ENCODE peak calls at places on chromosomes 5 and 9, in seven cellular contexts. U is H1, V is K562, E is SK-N-SH, M is A549, B is GM12878, L is HepG2. Y is an unnamed sample.

GRCh38 chr5:154276236-154276792 is 85.8 kb downstream of the GALNT10 start:
- DNase-seq in B (no peak), L (no peak), U (no peak), V (no peak), M (no peak), E (no peak), Y (no peak)

GRCh38 chr5:166710275-166710674 is 1581.2 kb upstream of the WWC1 start:
- DNase-seq in M (no peak), U (no peak), V (no peak), B (no peak), L (no peak), E (no peak), Y (no peak)

GRCh38 chr9:110152704-110153374 is 55.1 kb downstream of the C9orf152 start:
- DNase-seq in E (peak; percentile 62), L (peak; percentile 63), M (peak; percentile 19), V (peak; percentile 28), B (no peak), U (peak; percentile 53), Y (peak; percentile 72)

GRCh38 chr9:21689851-21690250 is 112.6 kb upstream of the MTAP start:
- DNase-seq in V (no peak), M (no peak), E (no peak), L (no peak), B (no peak), U (no peak), Y (no peak)

GRCh38 chr9:1018121-1018520 is 32.0 kb upstream of the DMRT2 start:
- DNase-seq in L (peak; percentile 35), B (no peak), M (no peak), V (peak; percentile 12), E (no peak), U (peak; percentile 65), Y (no peak)

GRCh38 chr5:45262061-45262590 is 434.1 kb downstream of the HCN1 start:
- DNase-seq in M (no peak), U (no peak), B (no peak), V (no peak), L (no peak), E (peak; percentile 2), Y (no peak)

GRCh38 chr5:124477002-124477546 is 269.4 kb downstream of the ZNF608 start:
- DNase-seq in B (no peak), U (no peak), M (no peak), E (no peak), V (no peak), L (no peak), Y (no peak)

GRCh38 chr5:93513298-93513697 is 67.7 kb downstream of the NR2F1-AS1 start:
- DNase-seq in L (no peak), U (no peak), V (no peak), E (no peak), B (no peak), M (no peak), Y (no peak)

GRCh38 chr5:80035839-80036238 is 691 bp downstream of the THBS4 start:
- DNase-seq in L (no peak), E (peak; percentile 15), U (no peak), M (no peak), V (no peak), B (no peak), Y (no peak)

GRCh38 chr9:133063500-133064231 is 1.9 kb downstream of the CEL start:
- DNase-seq in U (no peak), M (no peak), E (peak; percentile 44), B (no peak), V (no peak), L (no peak), Y (no peak)

GRCh38 chr9:117403848-117404247 is 11.0 kb downstream of the ASTN2 start:
- DNase-seq in E (no peak), V (no peak), B (no peak), M (no peak), U (no peak), L (no peak), Y (no peak)

GRCh38 chr5:15103864-15104263 is 232.3 kb upstream of the ANKH start:
- DNase-seq in B (no peak), E (no peak), L (no peak), M (no peak), U (no peak), V (no peak), Y (no peak)

GRCh38 chr5:15106530-15107283 is 235.1 kb upstream of the ANKH start:
- DNase-seq in L (no peak), M (no peak), U (no peak), V (no peak), E (no peak), B (no peak), Y (no peak)

GRCh38 chr5:15103130-15103529 is 231.6 kb upstream of the ANKH start:
- DNase-seq in M (no peak), L (no peak), U (no peak), E (no peak), V (no peak), B (no peak), Y (no peak)

DNA sequence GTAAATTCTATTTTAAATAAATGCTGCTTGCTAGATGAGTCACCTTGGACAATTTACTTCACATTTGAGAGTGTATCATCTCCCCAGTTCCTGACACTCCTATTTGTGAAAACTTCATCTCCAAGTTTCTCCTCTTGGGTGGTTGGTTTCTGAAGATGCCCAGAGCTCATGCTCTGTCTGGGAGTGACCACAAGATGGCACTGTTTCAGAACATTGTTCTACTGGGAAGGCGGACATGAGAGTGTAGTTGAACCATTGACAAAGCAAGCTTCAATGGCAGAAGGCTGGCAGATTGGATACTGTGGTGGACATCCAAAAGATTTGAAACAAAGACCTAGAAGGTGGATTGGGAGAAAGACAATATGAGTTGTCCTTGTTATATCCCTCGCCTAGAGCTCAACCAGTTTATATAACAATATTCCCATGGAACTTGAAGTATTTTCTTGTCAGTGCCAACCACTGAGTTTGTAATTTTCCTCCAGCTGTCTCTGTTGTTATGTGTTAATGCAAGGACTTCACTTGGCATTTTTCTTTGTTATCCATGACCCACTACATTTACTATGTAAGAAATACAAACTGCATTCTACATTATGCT is 234.3 kb upstream of the ANKH start:
- DNase-seq in V (peak; percentile 65), U (peak; percentile 67), E (peak; percentile 67), L (peak; percentile 36), M (peak; percentile 46), B (no peak), Y (peak; percentile 54)
- TF ChIP-seq RFX5 in V (no peak), U (no peak), E (no peak), L (no peak), M (no peak), B (no peak), Y (no peak)

GRCh38 chr5:54309751-54310432 is 481 bp downstream of the ARL15 start:
- DNase-seq in L (no peak), U (no peak), E (no peak), V (no peak), B (no peak), M (peak; percentile 40), Y (peak; percentile 10)
- TF ChIP-seq RFX5 in L (no peak), U (no peak), E (no peak), V (no peak), B (no peak), M (no peak), Y (no peak)

GRCh38 chr5:142825378-142826089 is 55.4 kb downstream of the ARHGAP26 start:
- DNase-seq in V (no peak), E (no peak), B (no peak), U (no peak), M (peak; percentile 62), L (no peak), Y (no peak)
- TF ChIP-seq RFX5 in V (no peak), E (no peak), B (no peak), U (no peak), M (no peak), L (no peak), Y (no peak)

DNA sequence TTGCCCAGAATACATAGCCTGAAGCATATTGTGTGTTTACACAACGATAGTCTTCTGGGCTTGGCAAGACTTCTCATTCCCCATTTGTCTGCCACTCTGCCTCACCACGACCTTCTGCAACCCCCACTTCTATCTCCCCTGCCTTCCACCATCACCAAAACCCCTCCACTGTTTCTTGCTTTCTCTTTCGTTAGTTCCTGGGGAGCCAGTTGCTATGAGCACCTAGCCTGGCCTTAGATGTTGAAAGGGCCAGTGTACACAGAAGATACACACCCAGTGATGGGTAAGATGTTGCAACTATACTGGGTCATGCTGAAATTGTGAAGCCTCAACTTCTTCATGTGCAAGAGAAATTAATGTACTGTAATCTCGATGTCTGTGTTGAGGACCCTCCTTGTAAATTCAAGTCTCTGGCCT is 961 bp upstream of the RNF145 start:
- DNase-seq in B (no peak), M (peak; percentile 55), U (no peak), V (no peak), E (peak; percentile 9), L (peak; percentile 53), Y (no peak)
- TF ChIP-seq RFX5 in B (no peak), M (no peak), U (no peak), V (no peak), E (no peak), L (no peak), Y (no peak)

DNA sequence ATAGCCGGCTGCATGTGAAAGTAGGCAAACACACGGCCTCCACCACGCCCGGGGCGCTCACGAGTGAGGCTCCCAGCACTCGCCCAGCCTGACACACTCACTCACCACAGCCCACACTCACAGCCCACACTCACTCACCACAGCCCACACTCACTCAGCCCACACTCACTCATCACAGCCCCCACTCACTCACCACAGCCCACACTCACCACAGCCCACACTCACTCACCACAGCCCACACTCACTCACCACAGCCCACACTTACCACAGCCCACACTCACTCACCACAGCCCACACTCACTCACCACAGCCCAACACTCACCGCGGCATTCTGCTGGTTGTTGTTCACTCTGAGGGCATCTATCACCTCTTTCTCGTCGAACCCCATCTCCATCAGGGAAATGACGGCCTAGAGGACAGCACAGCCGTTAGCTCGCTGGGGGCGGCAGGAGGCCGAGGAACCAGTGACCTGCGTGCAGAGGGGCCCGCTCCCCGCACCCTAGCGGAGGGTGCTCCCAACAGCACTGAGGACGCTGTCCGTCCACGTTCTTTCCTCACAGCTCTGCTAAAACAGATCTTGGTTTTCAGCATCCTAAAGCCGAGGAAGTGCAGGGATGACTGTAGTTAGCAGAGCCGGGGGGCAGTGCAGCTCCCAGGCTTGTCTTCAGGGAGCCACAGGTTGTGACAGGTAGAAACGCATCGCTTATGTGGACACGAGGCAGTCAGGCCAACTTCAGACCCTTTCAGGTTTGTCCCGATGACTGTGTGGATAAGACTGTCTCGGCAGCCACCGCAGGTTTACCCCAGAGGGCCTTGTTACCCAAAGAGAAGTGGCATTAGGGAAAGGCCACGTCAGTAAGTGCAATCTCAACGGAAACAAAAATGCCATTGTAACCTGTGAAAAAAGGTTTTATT is 21.6 kb downstream of the UBAC1 start:
- DNase-seq in E (no peak), B (no peak), V (no peak), L (no peak), U (no peak), M (no peak), Y (no peak)
- TF ChIP-seq RFX5 in E (no peak), B (no peak), V (no peak), L (no peak), U (no peak), M (no peak), Y (no peak)

Y was measured in IMR-90.